ENCODE peak calls at places on chromosomes 4 and X, in ten cellular contexts. One of them, this sample, is unnamed.
A peak's percentile ranks its signal among the peaks of the same experiment; 100 is the strongest.

GRCh38 chr4:143389543-143390195 is 53.0 kb downstream of the GAB1 start:
- DNase-seq in mammary epithelial cell: peak; percentile 44
- DNase-seq in neuronal stem cell: no peak
- DNase-seq in K562: no peak
- DNase-seq in CD8-positive, alpha-beta T cell: no peak
- DNase-seq in kidney epithelial cell: no peak
- DNase-seq in CD4-positive, alpha-beta memory T cell: no peak
- DNase-seq in SJSA1: no peak
- DNase-seq in tibial artery: no peak
- DNase-seq in iPS DF 6.9: no peak
- DNase-seq in this sample: no peak

GRCh38 chr4:3781193-3781886 is 15.2 kb downstream of the ADRA2C start:
- DNase-seq in mammary epithelial cell: no peak
- DNase-seq in neuronal stem cell: no peak
- DNase-seq in K562: peak; percentile 74
- DNase-seq in CD8-positive, alpha-beta T cell: no peak
- DNase-seq in kidney epithelial cell: no peak
- DNase-seq in CD4-positive, alpha-beta memory T cell: no peak
- DNase-seq in SJSA1: no peak
- DNase-seq in tibial artery: no peak
- DNase-seq in iPS DF 6.9: no peak
- DNase-seq in this sample: peak; percentile 75

GRCh38 chr4:165207431-165208321 is at the start of gene KLHL2:
- DNase-seq in mammary epithelial cell: peak; percentile 59
- DNase-seq in neuronal stem cell: peak; percentile 73
- DNase-seq in K562: peak; percentile 86
- DNase-seq in CD8-positive, alpha-beta T cell: peak; percentile 81
- DNase-seq in kidney epithelial cell: no peak
- DNase-seq in CD4-positive, alpha-beta memory T cell: peak; percentile 76
- DNase-seq in SJSA1: peak; percentile 71
- DNase-seq in tibial artery: peak; percentile 72
- DNase-seq in iPS DF 6.9: no peak
- DNase-seq in this sample: peak; percentile 90

GRCh38 chr4:182898479-182898799 is 18.7 kb downstream of the DCTD start:
- DNase-seq in mammary epithelial cell: no peak
- DNase-seq in neuronal stem cell: no peak
- DNase-seq in K562: no peak
- DNase-seq in CD8-positive, alpha-beta T cell: no peak
- DNase-seq in kidney epithelial cell: no peak
- DNase-seq in CD4-positive, alpha-beta memory T cell: no peak
- DNase-seq in SJSA1: peak; percentile 15
- DNase-seq in tibial artery: no peak
- DNase-seq in iPS DF 6.9: no peak
- DNase-seq in this sample: no peak

GRCh38 chrX:111382277-111382676 is 29.7 kb downstream of the DCX start:
- DNase-seq in mammary epithelial cell: no peak
- DNase-seq in neuronal stem cell: no peak
- DNase-seq in K562: no peak
- DNase-seq in CD8-positive, alpha-beta T cell: no peak
- DNase-seq in kidney epithelial cell: no peak
- DNase-seq in CD4-positive, alpha-beta memory T cell: no peak
- DNase-seq in SJSA1: no peak
- DNase-seq in tibial artery: no peak
- DNase-seq in iPS DF 6.9: no peak
- DNase-seq in this sample: no peak

GRCh38 chr4:33283818-33284217 is 2563.6 kb downstream of the PCDH7 start:
- DNase-seq in mammary epithelial cell: no peak
- DNase-seq in neuronal stem cell: no peak
- DNase-seq in K562: no peak
- DNase-seq in CD8-positive, alpha-beta T cell: no peak
- DNase-seq in kidney epithelial cell: no peak
- DNase-seq in CD4-positive, alpha-beta memory T cell: no peak
- DNase-seq in SJSA1: no peak
- DNase-seq in tibial artery: no peak
- DNase-seq in iPS DF 6.9: no peak
- DNase-seq in this sample: no peak

GRCh38 chr4:7978489-7978888 is 38.8 kb upstream of the AFAP1 start:
- DNase-seq in mammary epithelial cell: peak; percentile 87
- DNase-seq in neuronal stem cell: no peak
- DNase-seq in K562: no peak
- DNase-seq in CD8-positive, alpha-beta T cell: no peak
- DNase-seq in kidney epithelial cell: no peak
- DNase-seq in CD4-positive, alpha-beta memory T cell: no peak
- DNase-seq in SJSA1: no peak
- DNase-seq in tibial artery: no peak
- DNase-seq in iPS DF 6.9: no peak
- DNase-seq in this sample: no peak

GRCh38 chrX:152259150-152259549 is 120.8 kb upstream of the MAGEA10 start:
- DNase-seq in mammary epithelial cell: no peak
- DNase-seq in neuronal stem cell: no peak
- DNase-seq in K562: no peak
- DNase-seq in CD8-positive, alpha-beta T cell: no peak
- DNase-seq in kidney epithelial cell: no peak
- DNase-seq in CD4-positive, alpha-beta memory T cell: no peak
- DNase-seq in SJSA1: no peak
- DNase-seq in tibial artery: no peak
- DNase-seq in iPS DF 6.9: no peak
- DNase-seq in this sample: no peak

GRCh38 chr4:74167585-74167984 is 9.7 kb downstream of the MTHFD2L start:
- DNase-seq in mammary epithelial cell: no peak
- DNase-seq in neuronal stem cell: no peak
- DNase-seq in K562: no peak
- DNase-seq in CD8-positive, alpha-beta T cell: no peak
- DNase-seq in kidney epithelial cell: no peak
- DNase-seq in CD4-positive, alpha-beta memory T cell: no peak
- DNase-seq in SJSA1: no peak
- DNase-seq in tibial artery: no peak
- DNase-seq in iPS DF 6.9: no peak
- DNase-seq in this sample: no peak

GRCh38 chr4:83178029-83178428 is 63.5 kb upstream of the PLAC8 start:
- DNase-seq in mammary epithelial cell: no peak
- DNase-seq in neuronal stem cell: no peak
- DNase-seq in K562: no peak
- DNase-seq in CD8-positive, alpha-beta T cell: no peak
- DNase-seq in kidney epithelial cell: no peak
- DNase-seq in CD4-positive, alpha-beta memory T cell: no peak
- DNase-seq in SJSA1: no peak
- DNase-seq in tibial artery: no peak
- DNase-seq in iPS DF 6.9: no peak
- DNase-seq in this sample: no peak

GRCh38 chr4:137896221-137896737 is 345.9 kb downstream of the SLC7A11 start:
- DNase-seq in mammary epithelial cell: no peak
- DNase-seq in neuronal stem cell: no peak
- DNase-seq in K562: no peak
- DNase-seq in CD8-positive, alpha-beta T cell: no peak
- DNase-seq in kidney epithelial cell: no peak
- DNase-seq in CD4-positive, alpha-beta memory T cell: no peak
- DNase-seq in SJSA1: no peak
- DNase-seq in tibial artery: no peak
- DNase-seq in iPS DF 6.9: no peak
- DNase-seq in this sample: no peak

GRCh38 chr4:37687175-37687525 is 974 bp upstream of the RELL1 start:
- DNase-seq in mammary epithelial cell: no peak
- DNase-seq in neuronal stem cell: no peak
- DNase-seq in K562: peak; percentile 52
- DNase-seq in CD8-positive, alpha-beta T cell: no peak
- DNase-seq in kidney epithelial cell: no peak
- DNase-seq in CD4-positive, alpha-beta memory T cell: no peak
- DNase-seq in SJSA1: no peak
- DNase-seq in tibial artery: no peak
- DNase-seq in iPS DF 6.9: no peak
- DNase-seq in this sample: no peak

GRCh38 chr4:52037730-52038108 is 380 bp downstream of the SGCB start:
- DNase-seq in mammary epithelial cell: peak; percentile 31
- DNase-seq in neuronal stem cell: no peak
- DNase-seq in K562: no peak
- DNase-seq in CD8-positive, alpha-beta T cell: no peak
- DNase-seq in kidney epithelial cell: no peak
- DNase-seq in CD4-positive, alpha-beta memory T cell: no peak
- DNase-seq in SJSA1: peak; percentile 47
- DNase-seq in tibial artery: peak; percentile 29
- DNase-seq in iPS DF 6.9: no peak
- DNase-seq in this sample: peak; percentile 87

GRCh38 chr4:88989990-88990389 is 67.0 kb downstream of the FAM13A start:
- DNase-seq in mammary epithelial cell: no peak
- DNase-seq in neuronal stem cell: no peak
- DNase-seq in K562: no peak
- DNase-seq in CD8-positive, alpha-beta T cell: no peak
- DNase-seq in kidney epithelial cell: no peak
- DNase-seq in CD4-positive, alpha-beta memory T cell: no peak
- DNase-seq in SJSA1: no peak
- DNase-seq in tibial artery: no peak
- DNase-seq in iPS DF 6.9: no peak
- DNase-seq in this sample: no peak
- H3K4me3 ChIP-seq in mammary epithelial cell: no peak overlapping the region
- H3K4me3 ChIP-seq in neuronal stem cell: no peak overlapping the region
- H3K4me3 ChIP-seq in K562: no peak overlapping the region
- H3K4me3 ChIP-seq in CD8-positive, alpha-beta T cell: no peak overlapping the region
- H3K4me3 ChIP-seq in kidney epithelial cell: no peak overlapping the region
- H3K4me3 ChIP-seq in CD4-positive, alpha-beta memory T cell: no peak overlapping the region
- H3K4me3 ChIP-seq in SJSA1: no peak overlapping the region
- H3K4me3 ChIP-seq in tibial artery: no peak overlapping the region
- H3K4me3 ChIP-seq in iPS DF 6.9: no peak overlapping the region
- H3K4me3 ChIP-seq in this sample: no peak overlapping the region

GRCh38 chrX:118207831-118208453 is 91.3 kb upstream of the KLHL13 start:
- DNase-seq in mammary epithelial cell: no peak
- DNase-seq in neuronal stem cell: no peak
- DNase-seq in K562: no peak
- DNase-seq in CD8-positive, alpha-beta T cell: no peak
- DNase-seq in kidney epithelial cell: no peak
- DNase-seq in CD4-positive, alpha-beta memory T cell: no peak
- DNase-seq in SJSA1: no peak
- DNase-seq in tibial artery: no peak
- DNase-seq in iPS DF 6.9: no peak
- DNase-seq in this sample: no peak
- H3K27me3 ChIP-seq in mammary epithelial cell: peaks cover 3% of the 10 kb centered on the region
- H3K27me3 ChIP-seq in neuronal stem cell: no peaks in the 10 kb centered on the region
- H3K27me3 ChIP-seq in K562: no peaks in the 10 kb centered on the region
- H3K27me3 ChIP-seq in CD8-positive, alpha-beta T cell: no peaks in the 10 kb centered on the region
- H3K27me3 ChIP-seq in kidney epithelial cell: no peaks in the 10 kb centered on the region
- H3K27me3 ChIP-seq in CD4-positive, alpha-beta memory T cell: no peaks in the 10 kb centered on the region
- H3K27me3 ChIP-seq in SJSA1: no peaks in the 10 kb centered on the region
- H3K27me3 ChIP-seq in tibial artery: no peaks in the 10 kb centered on the region
- H3K27me3 ChIP-seq in iPS DF 6.9: no peaks in the 10 kb centered on the region
- H3K27me3 ChIP-seq in this sample: no peaks in the 10 kb centered on the region

DNA sequence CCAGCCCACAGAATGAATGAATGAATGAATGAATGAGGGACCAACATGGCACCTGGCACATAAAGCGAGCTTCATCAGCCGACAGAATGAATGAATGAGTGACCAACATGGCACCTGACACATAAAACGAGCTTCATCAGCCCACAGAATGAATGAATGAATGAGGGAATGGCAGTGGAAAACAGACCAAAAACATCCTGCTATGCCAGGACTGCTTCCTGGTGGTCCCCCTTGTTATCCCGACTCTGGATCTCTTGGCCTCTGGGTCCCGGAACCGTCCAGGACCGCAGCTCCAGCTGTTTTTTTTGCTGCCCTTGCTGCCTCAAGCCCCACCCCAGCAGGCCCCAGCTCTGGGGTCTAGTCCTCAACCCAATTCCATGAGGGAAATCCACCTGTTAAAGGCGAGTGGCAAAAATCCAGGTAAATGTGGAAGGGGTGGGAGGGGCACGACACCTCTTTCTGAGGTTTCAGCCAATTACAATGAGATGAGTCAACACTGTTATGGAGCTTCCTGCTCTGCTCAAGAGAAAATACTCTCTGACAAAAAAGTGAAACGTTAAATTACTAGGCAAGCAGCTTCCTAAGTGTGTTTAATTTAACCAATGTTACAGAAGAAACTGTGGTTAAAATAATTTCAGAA is 72.0 kb upstream of the MTNR1A start:
- DNase-seq in mammary epithelial cell: peak; percentile 65
- DNase-seq in neuronal stem cell: no peak
- DNase-seq in K562: no peak
- DNase-seq in CD8-positive, alpha-beta T cell: no peak
- DNase-seq in kidney epithelial cell: no peak
- DNase-seq in CD4-positive, alpha-beta memory T cell: no peak
- DNase-seq in SJSA1: no peak
- DNase-seq in tibial artery: no peak
- DNase-seq in iPS DF 6.9: no peak
- DNase-seq in this sample: no peak
- H3K36me3 ChIP-seq in mammary epithelial cell: peaks cover 54% of the 10 kb centered on the region
- H3K36me3 ChIP-seq in neuronal stem cell: peaks cover 38% of the 10 kb centered on the region
- H3K36me3 ChIP-seq in K562: peaks cover 3% of the 10 kb centered on the region
- H3K36me3 ChIP-seq in CD8-positive, alpha-beta T cell: no peaks in the 10 kb centered on the region
- H3K36me3 ChIP-seq in kidney epithelial cell: peaks cover 3% of the 10 kb centered on the region
- H3K36me3 ChIP-seq in CD4-positive, alpha-beta memory T cell: no peaks in the 10 kb centered on the region
- H3K36me3 ChIP-seq in SJSA1: peaks cover 72% of the 10 kb centered on the region
- H3K36me3 ChIP-seq in tibial artery: peaks cover 44% of the 10 kb centered on the region
- H3K36me3 ChIP-seq in iPS DF 6.9: peaks cover 7% of the 10 kb centered on the region
- H3K36me3 ChIP-seq in this sample: peaks cover 7% of the 10 kb centered on the region

GRCh38 chr4:122151982-122152698 is at the start of gene BLTP1:
- DNase-seq in mammary epithelial cell: peak; percentile 76
- DNase-seq in neuronal stem cell: peak; percentile 81
- DNase-seq in K562: peak; percentile 93
- DNase-seq in CD8-positive, alpha-beta T cell: peak; percentile 92
- DNase-seq in kidney epithelial cell: peak; percentile 31
- DNase-seq in CD4-positive, alpha-beta memory T cell: peak; percentile 88
- DNase-seq in SJSA1: peak; percentile 82
- DNase-seq in tibial artery: peak; percentile 87
- DNase-seq in iPS DF 6.9: peak; percentile 64
- DNase-seq in this sample: peak; percentile 95

GRCh38 chr4:122156819-122157218 is 4.7 kb downstream of the BLTP1 start:
- DNase-seq in mammary epithelial cell: no peak
- DNase-seq in neuronal stem cell: no peak
- DNase-seq in K562: no peak
- DNase-seq in CD8-positive, alpha-beta T cell: no peak
- DNase-seq in kidney epithelial cell: no peak
- DNase-seq in CD4-positive, alpha-beta memory T cell: peak; percentile 32
- DNase-seq in SJSA1: no peak
- DNase-seq in tibial artery: no peak
- DNase-seq in iPS DF 6.9: no peak
- DNase-seq in this sample: no peak

GRCh38 chr4:122146652-122147051 is 5.5 kb upstream of the BLTP1 start:
- DNase-seq in mammary epithelial cell: no peak
- DNase-seq in neuronal stem cell: no peak
- DNase-seq in K562: no peak
- DNase-seq in CD8-positive, alpha-beta T cell: no peak
- DNase-seq in kidney epithelial cell: no peak
- DNase-seq in CD4-positive, alpha-beta memory T cell: no peak
- DNase-seq in SJSA1: no peak
- DNase-seq in tibial artery: no peak
- DNase-seq in iPS DF 6.9: no peak
- DNase-seq in this sample: no peak

GRCh38 chr4:122152699-122153328 is 683 bp downstream of the BLTP1 start:
- DNase-seq in mammary epithelial cell: peak; percentile 32
- DNase-seq in neuronal stem cell: no peak
- DNase-seq in K562: peak; percentile 26
- DNase-seq in CD8-positive, alpha-beta T cell: peak; percentile 62
- DNase-seq in kidney epithelial cell: no peak
- DNase-seq in CD4-positive, alpha-beta memory T cell: peak; percentile 40
- DNase-seq in SJSA1: no peak
- DNase-seq in tibial artery: peak; percentile 42
- DNase-seq in iPS DF 6.9: no peak
- DNase-seq in this sample: peak; percentile 50

DNA sequence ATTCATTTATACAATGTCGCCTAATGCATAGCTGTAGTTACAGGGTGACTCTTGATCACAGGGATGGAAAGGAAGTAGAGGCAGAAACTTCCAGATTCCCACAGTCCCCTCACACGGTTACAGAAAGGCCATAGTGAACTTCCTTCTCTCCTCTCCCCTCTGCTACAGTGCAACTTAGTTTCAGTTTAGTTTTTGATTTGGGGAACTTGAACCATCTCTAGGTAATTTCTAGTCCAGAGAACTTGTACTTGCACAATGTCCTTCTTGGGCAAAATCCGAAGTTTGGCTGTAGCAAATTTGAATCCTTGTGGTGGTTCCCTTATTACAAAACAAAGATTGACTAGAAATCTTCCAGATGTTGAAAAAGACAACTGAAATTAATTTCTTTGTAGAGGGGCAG is 1.2 kb upstream of the BLTP1 start:
- DNase-seq in mammary epithelial cell: no peak
- DNase-seq in neuronal stem cell: no peak
- DNase-seq in K562: no peak
- DNase-seq in CD8-positive, alpha-beta T cell: no peak
- DNase-seq in kidney epithelial cell: no peak
- DNase-seq in CD4-positive, alpha-beta memory T cell: peak; percentile 15
- DNase-seq in SJSA1: no peak
- DNase-seq in tibial artery: no peak
- DNase-seq in iPS DF 6.9: no peak
- DNase-seq in this sample: no peak
- H3K4me3 ChIP-seq in mammary epithelial cell: no peak overlapping the region
- H3K4me3 ChIP-seq in neuronal stem cell: no peak overlapping the region
- H3K4me3 ChIP-seq in K562: no peak overlapping the region
- H3K4me3 ChIP-seq in CD8-positive, alpha-beta T cell: peak overlapping the region; percentile 93
- H3K4me3 ChIP-seq in kidney epithelial cell: no peak overlapping the region
- H3K4me3 ChIP-seq in CD4-positive, alpha-beta memory T cell: peak overlapping the region; percentile 3
- H3K4me3 ChIP-seq in SJSA1: no peak overlapping the region
- H3K4me3 ChIP-seq in tibial artery: peak overlapping the region; percentile 88
- H3K4me3 ChIP-seq in iPS DF 6.9: no peak overlapping the region
- H3K4me3 ChIP-seq in this sample: no peak overlapping the region